ENCODE peak calls at places on chromosomes 11 and 22, in ten cellular contexts. One of them, this sample, is unnamed.

GRCh38 chr22:50074551-50075042 is 10.6 kb downstream of the MLC1 start:
- DNase-seq in fibroblast of villous mesenchyme: peak
- DNase-seq in AG10803: no peak
- DNase-seq in HL-60: no peak
- DNase-seq in GM12865: no peak
- DNase-seq in kidney epithelial cell: no peak
- DNase-seq in spleen: no peak
- DNase-seq in osteocyte: no peak
- DNase-seq in body of pancreas: peak
- DNase-seq in kidney: peak
- DNase-seq in this sample: peak

GRCh38 chr11:35204614-35205013 is 65.6 kb downstream of the CD44 start:
- DNase-seq in kidney epithelial cell: no peak
- DNase-seq in HL-60: no peak
- DNase-seq in fibroblast of villous mesenchyme: no peak
- DNase-seq in kidney: no peak
- DNase-seq in GM12865: no peak
- DNase-seq in body of pancreas: no peak
- DNase-seq in spleen: no peak
- DNase-seq in AG10803: no peak
- DNase-seq in osteocyte: no peak
- DNase-seq in this sample: no peak

GRCh38 chr11:72814831-72815618 is 814 bp downstream of the ATG16L2 start:
- DNase-seq in HL-60: peak
- DNase-seq in kidney: no peak
- DNase-seq in AG10803: peak
- DNase-seq in kidney epithelial cell: no peak
- DNase-seq in spleen: peak
- DNase-seq in fibroblast of villous mesenchyme: peak
- DNase-seq in osteocyte: no peak
- DNase-seq in body of pancreas: peak
- DNase-seq in GM12865: peak
- DNase-seq in this sample: peak

GRCh38 chr11:102421262-102421661 is 31.3 kb downstream of the TMEM123 start:
- DNase-seq in kidney epithelial cell: no peak
- DNase-seq in spleen: no peak
- DNase-seq in fibroblast of villous mesenchyme: no peak
- DNase-seq in HL-60: no peak
- DNase-seq in AG10803: no peak
- DNase-seq in kidney: no peak
- DNase-seq in osteocyte: no peak
- DNase-seq in body of pancreas: no peak
- DNase-seq in GM12865: no peak
- DNase-seq in this sample: no peak

GRCh38 chr11:85668157-85668556 is 3.2 kb upstream of the CREBZF start:
- DNase-seq in osteocyte: no peak
- DNase-seq in AG10803: no peak
- DNase-seq in body of pancreas: no peak
- DNase-seq in kidney: no peak
- DNase-seq in HL-60: no peak
- DNase-seq in spleen: no peak
- DNase-seq in kidney epithelial cell: no peak
- DNase-seq in GM12865: no peak
- DNase-seq in fibroblast of villous mesenchyme: no peak
- DNase-seq in this sample: no peak

GRCh38 chr22:41512421-41513194 is 31.7 kb downstream of the POLR3H start:
- DNase-seq in kidney: no peak
- DNase-seq in AG10803: peak
- DNase-seq in spleen: no peak
- DNase-seq in fibroblast of villous mesenchyme: peak
- DNase-seq in HL-60: no peak
- DNase-seq in GM12865: no peak
- DNase-seq in body of pancreas: no peak
- DNase-seq in osteocyte: peak
- DNase-seq in kidney epithelial cell: peak
- DNase-seq in this sample: no peak

GRCh38 chr11:85752890-85753581 is 57.9 kb downstream of the SYTL2 start:
- DNase-seq in fibroblast of villous mesenchyme: no peak
- DNase-seq in kidney epithelial cell: no peak
- DNase-seq in body of pancreas: peak
- DNase-seq in HL-60: peak
- DNase-seq in AG10803: no peak
- DNase-seq in GM12865: no peak
- DNase-seq in kidney: peak
- DNase-seq in osteocyte: no peak
- DNase-seq in spleen: peak
- DNase-seq in this sample: no peak

GRCh38 chr11:124978316-124978715 is 24.3 kb downstream of the CCDC15 start:
- DNase-seq in kidney: no peak
- DNase-seq in AG10803: no peak
- DNase-seq in kidney epithelial cell: no peak
- DNase-seq in spleen: no peak
- DNase-seq in HL-60: no peak
- DNase-seq in osteocyte: no peak
- DNase-seq in fibroblast of villous mesenchyme: no peak
- DNase-seq in body of pancreas: no peak
- DNase-seq in GM12865: no peak
- DNase-seq in this sample: no peak

GRCh38 chr11:35980646-35981402 is 37.0 kb downstream of the LDLRAD3 start:
- DNase-seq in AG10803: no peak
- DNase-seq in osteocyte: no peak
- DNase-seq in spleen: no peak
- DNase-seq in GM12865: peak
- DNase-seq in fibroblast of villous mesenchyme: peak
- DNase-seq in HL-60: no peak
- DNase-seq in kidney: no peak
- DNase-seq in kidney epithelial cell: no peak
- DNase-seq in body of pancreas: no peak
- DNase-seq in this sample: no peak

GRCh38 chr11:116808262-116809175 is 14.6 kb downstream of the APOA4 start:
- DNase-seq in kidney: no peak
- DNase-seq in spleen: no peak
- DNase-seq in body of pancreas: peak
- DNase-seq in kidney epithelial cell: no peak
- DNase-seq in osteocyte: no peak
- DNase-seq in GM12865: no peak
- DNase-seq in HL-60: no peak
- DNase-seq in AG10803: peak
- DNase-seq in fibroblast of villous mesenchyme: peak
- DNase-seq in this sample: no peak

GRCh38 chr22:33811686-33812085 is 108.6 kb downstream of the LARGE1 start:
- DNase-seq in spleen: no peak
- DNase-seq in body of pancreas: peak
- DNase-seq in HL-60: no peak
- DNase-seq in osteocyte: no peak
- DNase-seq in GM12865: no peak
- DNase-seq in kidney epithelial cell: no peak
- DNase-seq in kidney: peak
- DNase-seq in fibroblast of villous mesenchyme: peak
- DNase-seq in AG10803: peak
- DNase-seq in this sample: no peak

DNA sequence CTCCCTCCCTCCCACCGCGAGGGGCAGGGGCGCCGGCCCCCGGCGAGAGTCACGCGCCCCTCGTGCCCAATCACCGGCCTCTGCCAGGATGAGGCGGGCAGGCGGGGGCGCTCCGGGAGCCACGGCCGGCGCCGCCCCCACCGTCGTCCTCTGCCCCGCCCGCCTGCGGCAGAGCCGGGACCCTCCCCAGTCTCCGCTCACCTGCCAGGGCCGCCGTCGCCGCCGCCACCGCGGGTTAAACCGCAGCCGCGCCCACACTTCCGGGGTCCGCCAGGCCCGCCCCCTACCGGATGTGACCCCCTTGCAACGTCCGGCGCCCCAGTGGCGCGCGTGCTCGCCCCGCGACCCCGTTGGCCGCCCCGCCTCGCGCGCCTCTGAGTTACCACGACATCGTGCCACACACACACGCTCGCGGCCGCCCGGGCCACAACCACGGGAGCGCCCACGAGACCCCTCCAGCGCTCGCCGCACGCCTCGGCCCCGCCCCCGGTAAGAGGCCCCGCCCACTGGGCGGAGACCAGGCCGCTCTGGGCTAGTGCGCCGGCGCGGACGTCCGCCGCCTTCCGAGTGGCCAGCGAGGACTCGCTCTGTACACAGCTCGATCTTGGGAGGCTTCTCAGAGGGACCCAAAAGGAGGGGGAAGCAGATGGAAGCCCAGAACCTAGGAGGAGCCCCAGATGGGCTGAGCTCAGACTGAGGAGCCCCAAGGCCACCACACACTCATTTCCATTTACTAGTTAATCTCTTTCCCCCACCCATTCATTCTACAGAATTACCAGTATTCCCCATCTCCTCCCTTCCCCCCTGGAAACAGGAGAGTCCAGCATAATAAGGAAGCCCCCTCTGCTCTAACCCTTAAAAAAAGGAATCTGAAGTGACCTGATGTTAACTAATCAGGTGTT is at the start of gene VPS37C:
- DNase-seq in kidney: peak
- DNase-seq in spleen: peak
- DNase-seq in GM12865: peak
- DNase-seq in osteocyte: peak
- DNase-seq in body of pancreas: peak
- DNase-seq in AG10803: peak
- DNase-seq in fibroblast of villous mesenchyme: peak
- DNase-seq in HL-60: peak
- DNase-seq in kidney epithelial cell: peak
- DNase-seq in this sample: peak
- TF ChIP-seq CTCF in kidney: no peak
- TF ChIP-seq CTCF in spleen: peak
- TF ChIP-seq CTCF in GM12865: peak
- TF ChIP-seq CTCF in osteocyte: peak
- TF ChIP-seq CTCF in body of pancreas: peak
- TF ChIP-seq CTCF in AG10803: no peak
- TF ChIP-seq CTCF in fibroblast of villous mesenchyme: peak
- TF ChIP-seq CTCF in HL-60: no peak
- TF ChIP-seq CTCF in kidney epithelial cell: no peak
- TF ChIP-seq CTCF in this sample: no peak

GRCh38 chr11:132310390-132311375 is 940.3 kb downstream of the NTM start:
- DNase-seq in HL-60: no peak
- DNase-seq in spleen: no peak
- DNase-seq in GM12865: peak
- DNase-seq in body of pancreas: no peak
- DNase-seq in fibroblast of villous mesenchyme: no peak
- DNase-seq in kidney: no peak
- DNase-seq in AG10803: no peak
- DNase-seq in osteocyte: no peak
- DNase-seq in kidney epithelial cell: no peak
- DNase-seq in this sample: no peak

GRCh38 chr11:132311703-132312102 is 941.3 kb downstream of the NTM start:
- DNase-seq in fibroblast of villous mesenchyme: no peak
- DNase-seq in osteocyte: no peak
- DNase-seq in body of pancreas: no peak
- DNase-seq in kidney epithelial cell: no peak
- DNase-seq in AG10803: no peak
- DNase-seq in HL-60: no peak
- DNase-seq in spleen: no peak
- DNase-seq in GM12865: no peak
- DNase-seq in kidney: no peak
- DNase-seq in this sample: no peak

GRCh38 chr11:132307309-132308020 is 937.0 kb downstream of the NTM start:
- DNase-seq in kidney: no peak
- DNase-seq in HL-60: no peak
- DNase-seq in GM12865: no peak
- DNase-seq in osteocyte: no peak
- DNase-seq in kidney epithelial cell: no peak
- DNase-seq in AG10803: no peak
- DNase-seq in spleen: no peak
- DNase-seq in fibroblast of villous mesenchyme: no peak
- DNase-seq in body of pancreas: no peak
- DNase-seq in this sample: no peak

GRCh38 chr11:132312161-132312560 is 941.7 kb downstream of the NTM start:
- DNase-seq in kidney: no peak
- DNase-seq in spleen: no peak
- DNase-seq in body of pancreas: no peak
- DNase-seq in AG10803: peak
- DNase-seq in GM12865: peak
- DNase-seq in kidney epithelial cell: peak
- DNase-seq in osteocyte: no peak
- DNase-seq in HL-60: no peak
- DNase-seq in fibroblast of villous mesenchyme: no peak
- DNase-seq in this sample: no peak

DNA sequence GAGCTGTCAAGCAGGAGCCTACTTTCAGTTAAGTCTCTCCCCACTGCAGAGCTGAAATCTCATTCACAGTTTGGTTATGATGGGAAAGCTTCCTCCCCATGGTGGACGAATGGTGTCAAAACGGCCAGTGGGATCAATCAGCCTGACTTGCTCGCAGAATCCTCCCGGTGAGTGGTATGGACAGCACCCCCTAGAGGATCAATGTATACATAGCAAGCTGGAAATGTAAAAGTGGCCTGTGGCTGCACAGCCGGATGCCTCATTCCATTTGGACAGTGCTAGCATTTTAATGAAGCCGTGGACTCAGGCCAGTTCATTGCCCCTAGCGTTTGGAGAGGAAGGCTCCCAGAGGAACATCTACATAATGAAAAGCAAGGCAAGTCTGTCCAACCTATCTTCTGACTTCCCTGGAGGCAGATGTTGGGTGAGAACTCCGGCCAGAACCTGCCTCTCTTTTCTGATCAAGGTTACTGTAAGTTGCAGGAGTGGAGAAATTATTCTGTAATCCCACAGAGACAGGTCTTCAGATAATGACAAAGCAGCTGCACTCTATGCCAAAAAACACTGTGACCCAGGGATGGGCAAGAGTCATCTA is 942.3 kb downstream of the NTM start:
- DNase-seq in spleen: no peak
- DNase-seq in GM12865: peak
- DNase-seq in kidney epithelial cell: no peak
- DNase-seq in HL-60: peak
- DNase-seq in kidney: no peak
- DNase-seq in AG10803: peak
- DNase-seq in fibroblast of villous mesenchyme: peak
- DNase-seq in body of pancreas: no peak
- DNase-seq in osteocyte: no peak
- DNase-seq in this sample: no peak
- TF ChIP-seq CTCF in spleen: peak
- TF ChIP-seq CTCF in GM12865: peak
- TF ChIP-seq CTCF in kidney epithelial cell: peak
- TF ChIP-seq CTCF in HL-60: peak
- TF ChIP-seq CTCF in kidney: peak
- TF ChIP-seq CTCF in AG10803: peak
- TF ChIP-seq CTCF in fibroblast of villous mesenchyme: peak
- TF ChIP-seq CTCF in body of pancreas: peak
- TF ChIP-seq CTCF in osteocyte: peak
- TF ChIP-seq CTCF in this sample: peak

GRCh38 chr22:46996595-46997310 is 234.3 kb downstream of the TBC1D22A start:
- DNase-seq in AG10803: no peak
- DNase-seq in fibroblast of villous mesenchyme: peak
- DNase-seq in kidney epithelial cell: no peak
- DNase-seq in HL-60: no peak
- DNase-seq in GM12865: no peak
- DNase-seq in kidney: peak
- DNase-seq in spleen: no peak
- DNase-seq in body of pancreas: peak
- DNase-seq in osteocyte: no peak
- DNase-seq in this sample: peak
- TF ChIP-seq CTCF in AG10803: peak
- TF ChIP-seq CTCF in fibroblast of villous mesenchyme: peak
- TF ChIP-seq CTCF in kidney epithelial cell: peak
- TF ChIP-seq CTCF in HL-60: no peak
- TF ChIP-seq CTCF in GM12865: peak
- TF ChIP-seq CTCF in kidney: no peak
- TF ChIP-seq CTCF in spleen: no peak
- TF ChIP-seq CTCF in body of pancreas: no peak
- TF ChIP-seq CTCF in osteocyte: peak
- TF ChIP-seq CTCF in this sample: no peak

GRCh38 chr22:29079218-29079901 is 6.5 kb downstream of the KREMEN1 start:
- DNase-seq in body of pancreas: no peak
- DNase-seq in kidney: no peak
- DNase-seq in GM12865: no peak
- DNase-seq in AG10803: peak
- DNase-seq in spleen: no peak
- DNase-seq in kidney epithelial cell: no peak
- DNase-seq in HL-60: no peak
- DNase-seq in osteocyte: no peak
- DNase-seq in fibroblast of villous mesenchyme: no peak
- DNase-seq in this sample: no peak
- TF ChIP-seq CTCF in body of pancreas: no peak
- TF ChIP-seq CTCF in kidney: no peak
- TF ChIP-seq CTCF in GM12865: no peak
- TF ChIP-seq CTCF in AG10803: no peak
- TF ChIP-seq CTCF in spleen: no peak
- TF ChIP-seq CTCF in kidney epithelial cell: no peak
- TF ChIP-seq CTCF in HL-60: no peak
- TF ChIP-seq CTCF in osteocyte: no peak
- TF ChIP-seq CTCF in fibroblast of villous mesenchyme: no peak
- TF ChIP-seq CTCF in this sample: no peak

This sample was measured in CD14-positive monocyte.